ENCODE peak calls at places on chromosome 11, in six cellular contexts. O is activated CD4-positive, CD25-positive, alpha-beta regulatory T cell; C is right lobe of liver; H is bronchial epithelial cell; S is renal cortical epithelial cell; X is activated naive CD8-positive, alpha-beta T cell treated with anti-CD3 and anti-CD28 coated beads, Interleukin-2, amount 10 ng/mL, durations not matched to agents 7 days and 5 days. A is an unnamed sample.

GRCh38 chr11:67349457-67349856 is 3.9 kb downstream of the POLD4 start:
- DNase-seq in O (no peak), C (no peak), H (no peak), S (no peak), X (no peak), A (no peak)

GRCh38 chr11:762421-763072 is 14.7 kb downstream of the GATD1 start:
- DNase-seq in O (no peak), C (peak; percentile 50), H (peak; percentile 85), S (peak; percentile 78), X (no peak), A (no peak)

GRCh38 chr11:3710485-3711259 is 39.5 kb upstream of the CHRNA10 start:
- DNase-seq in O (no peak), C (no peak), H (no peak), S (no peak), X (no peak), A (no peak)

GRCh38 chr11:41989800-41990380 is 530.4 kb upstream of the LRRC4C start:
- DNase-seq in O (no peak), C (no peak), H (no peak), S (no peak), X (no peak), A (no peak)

GRCh38 chr11:70735976-70736375 is 337.6 kb downstream of the CTTN start:
- DNase-seq in O (no peak), C (no peak), H (no peak), S (no peak), X (no peak), A (peak; percentile 15)

GRCh38 chr11:1674194-1674878 is 22.7 kb upstream of the KRTAP5-6 start:
- DNase-seq in O (no peak), C (peak; percentile 59), H (no peak), S (no peak), X (no peak), A (peak; percentile 25)

GRCh38 chr11:22634897-22635629 is 9.4 kb upstream of the FANCF start:
- DNase-seq in O (no peak), C (peak; percentile 55), H (peak; percentile 35), S (peak; percentile 70), X (no peak), A (no peak)

GRCh38 chr11:75078233-75078632 is 18.4 kb downstream of the OR2AT4 start:
- DNase-seq in O (no peak), C (no peak), H (no peak), S (peak; percentile 36), X (no peak), A (no peak)

GRCh38 chr11:128764617-128765095 is 70.8 kb downstream of the FLI1 start:
- DNase-seq in O (no peak), C (no peak), H (no peak), S (no peak), X (no peak), A (no peak)

GRCh38 chr11:61138940-61139339 is 22.3 kb downstream of the VPS37C start:
- DNase-seq in O (no peak), C (no peak), H (no peak), S (no peak), X (no peak), A (no peak)

GRCh38 chr11:86722041-86722440 is 49.6 kb upstream of the ME3 start:
- DNase-seq in O (no peak), C (no peak), H (peak; percentile 73), S (peak; percentile 75), X (no peak), A (no peak)

GRCh38 chr11:69240332-69241074 is 53.5 kb upstream of the MYEOV start:
- DNase-seq in O (no peak), C (no peak), H (no peak), S (no peak), X (no peak), A (no peak)

GRCh38 chr11:33953289-33953688 is 61.4 kb upstream of the LMO2 start:
- DNase-seq in O (no peak), C (no peak), H (no peak), S (no peak), X (no peak), A (no peak)

GRCh38 chr11:34682822-34683221 is 61.9 kb downstream of the EHF start:
- DNase-seq in O (no peak), C (no peak), H (peak; percentile 86), S (peak; percentile 90), X (no peak), A (no peak)

GRCh38 chr11:123640677-123641494 is 13.5 kb downstream of the SCN3B start:
- DNase-seq in O (no peak), C (no peak), H (peak; percentile 29), S (no peak), X (peak; percentile 67), A (no peak)

GRCh38 chr11:2825886-2826678 is 59.5 kb downstream of the CDKN1C start:
- DNase-seq in O (no peak), C (no peak), H (peak; percentile 85), S (peak; percentile 93), X (no peak), A (peak; percentile 84)

GRCh38 chr11:48036011-48036410 is 55.7 kb downstream of the PTPRJ start:
- DNase-seq in O (no peak), C (no peak), H (no peak), S (no peak), X (no peak), A (no peak)

GRCh38 chr11:113874920-113875413 is 405 bp downstream of the USP28 start:
- DNase-seq in O (peak; percentile 22), C (no peak), H (peak; percentile 25), S (peak; percentile 18), X (no peak), A (no peak)

GRCh38 chr11:20658135-20658534 is 11.3 kb upstream of the NELL1 start:
- DNase-seq in O (no peak), C (no peak), H (peak; percentile 26), S (no peak), X (no peak), A (no peak)

GRCh38 chr11:61598886-61599868 is 18.3 kb upstream of the SYT7 start:
- DNase-seq in O (no peak), C (no peak), H (peak; percentile 69), S (no peak), X (no peak), A (no peak)

GRCh38 chr11:8812438-8812837 is 98.6 kb upstream of the AKIP1 start:
- DNase-seq in O (no peak), C (peak; percentile 73), H (no peak), S (peak; percentile 95), X (no peak), A (peak; percentile 68)

GRCh38 chr11:31412946-31413345 is 43.3 kb downstream of the DNAJC24 start:
- DNase-seq in O (no peak), C (no peak), H (peak; percentile 68), S (peak; percentile 62), X (no peak), A (no peak)

GRCh38 chr11:120130991-120131760 is 6.7 kb downstream of the TRIM29 start:
- DNase-seq in O (no peak), C (peak; percentile 31), H (no peak), S (no peak), X (no peak), A (peak; percentile 33)

GRCh38 chr11:71998649-71999310 is at the start of gene IL18BP:
- DNase-seq in O (no peak), C (no peak), H (no peak), S (no peak), X (peak; percentile 51), A (peak; percentile 87)

GRCh38 chr11:103947566-103947919 is 88.9 kb upstream of the DDI1 start:
- DNase-seq in O (no peak), C (no peak), H (peak; percentile 28), S (peak; percentile 63), X (no peak), A (no peak)

GRCh38 chr11:117090111-117090706 is 8.0 kb downstream of the SIK3 start:
- DNase-seq in O (no peak), C (no peak), H (peak; percentile 90), S (no peak), X (no peak), A (no peak)

GRCh38 chr11:102457865-102458264 is 5.3 kb upstream of the TMEM123 start:
- DNase-seq in O (no peak), C (no peak), H (no peak), S (no peak), X (no peak), A (no peak)

GRCh38 chr11:61704838-61705237 is 24.6 kb downstream of the DAGLA start:
- DNase-seq in O (no peak), C (no peak), H (no peak), S (no peak), X (no peak), A (no peak)

A was measured in CD14-positive monocyte.